ENCODE peak calls at places on chromosomes 13 and 19, in five cellular contexts. R is transverse colon, X is naive B cell, A is fibroblast of the conjunctiva, Z is NCI-H446 treated with DMSO at 0.1 percent for 48 hours. V is an unnamed sample.

GRCh38 chr13:39612023-39612637 is 9.1 kb upstream of the LHFPL6 start:
- DNase-seq in A (peak), R (peak), Z (peak), X (peak), V (peak)

GRCh38 chr13:94227255-94227879 is 252.1 kb downstream of the DCT start:
- DNase-seq in A (no peak), X (no peak), R (no peak), Z (no peak), V (no peak)

GRCh38 chr13:94115054-94115453 is 364.4 kb downstream of the DCT start:
- DNase-seq in A (no peak), R (no peak), Z (no peak), X (no peak), V (no peak)

GRCh38 chr19:29622191-29623070 is 16.3 kb downstream of the POP4 start:
- DNase-seq in A (no peak), R (peak), X (no peak), Z (no peak), V (no peak)

GRCh38 chr19:41804327-41804726 is 7.9 kb downstream of the CEACAM3 start:
- DNase-seq in X (peak), A (no peak), Z (no peak), R (no peak), V (no peak)

GRCh38 chr13:51607165-51607564 is 22.9 kb downstream of the WDFY2 start:
- DNase-seq in R (no peak), A (no peak), Z (no peak), X (no peak), V (no peak)

GRCh38 chr19:719081-719512 is 10.4 kb downstream of the PALM start:
- DNase-seq in Z (no peak), A (peak), X (no peak), R (no peak), V (no peak)

GRCh38 chr19:19774354-19775033 is 41.6 kb upstream of the ZNF14 start:
- DNase-seq in X (no peak), Z (no peak), A (no peak), R (no peak), V (no peak)

GRCh38 chr13:104809483-104809882 is 1726.0 kb downstream of the EFNB2 start:
- DNase-seq in R (no peak), X (no peak), A (no peak), Z (no peak), V (no peak)

GRCh38 chr13:105365831-105366230 is 1169.6 kb downstream of the EFNB2 start:
- DNase-seq in X (no peak), R (no peak), Z (no peak), A (no peak), V (no peak)

GRCh38 chr19:47084879-47085439 is 28.6 kb downstream of the ZC3H4 start:
- DNase-seq in A (no peak), R (no peak), X (no peak), Z (no peak), V (no peak)

GRCh38 chr19:38304866-38305429 is 897 bp downstream of the C19orf33 start:
- DNase-seq in Z (no peak), X (no peak), R (peak), A (no peak), V (peak)

GRCh38 chr13:52980695-52981094 is 47.9 kb upstream of the OLFM4 start:
- DNase-seq in Z (no peak), X (no peak), A (no peak), R (no peak), V (no peak)

GRCh38 chr19:8335343-8336071 is 7.6 kb downstream of the KANK3 start:
- DNase-seq in X (peak), Z (no peak), R (peak), A (no peak), V (no peak)

GRCh38 chr13:97753942-97754670 is 199.4 kb upstream of the IPO5 start:
- DNase-seq in A (no peak), Z (no peak), R (no peak), X (no peak), V (no peak)

GRCh38 chr19:19710506-19710905 is 22.4 kb downstream of the ZNF14 start:
- DNase-seq in Z (no peak), A (no peak), X (no peak), R (no peak), V (no peak)

V was measured in NCI-H1105.